ENCODE peak calls at places on chromosomes 7 and 10, in four cellular contexts. A is fibroblast of lung, T is fibroblast of the aortic adventitia, N is lung. J is an unnamed sample.

GRCh38 chr7:22147113-22147512 is 201.4 kb upstream of the CDCA7L start:
- DNase-seq in A (no peak), T (peak), N (no peak), J (no peak)

GRCh38 chr7:134720091-134720935 is 59.1 kb upstream of the CALD1 start:
- DNase-seq in A (peak), T (peak), N (no peak), J (no peak)

GRCh38 chr7:106615808-106616691 is 44.9 kb downstream of the CCDC71L start:
- DNase-seq in A (no peak), T (no peak), N (no peak), J (no peak)

GRCh38 chr10:55144001-55144400 is 343.0 kb upstream of the PCDH15 start:
- DNase-seq in A (peak), T (no peak), N (no peak), J (no peak)

GRCh38 chr10:33616921-33617320 is 282.5 kb upstream of the NRP1 start:
- DNase-seq in A (peak), T (peak), N (no peak), J (peak)

GRCh38 chr7:41239596-41239995 is 463.3 kb downstream of the INHBA start:
- DNase-seq in A (no peak), T (peak), N (no peak), J (no peak)

GRCh38 chr7:141053626-141054025 is 20.2 kb upstream of the TMEM178B start:
- DNase-seq in A (no peak), T (no peak), N (no peak), J (no peak)

GRCh38 chr7:43592321-43592720 is 9.4 kb downstream of the STK17A start:
- DNase-seq in A (no peak), T (no peak), N (no peak), J (no peak)

GRCh38 chr10:100349087-100349486 is 2.1 kb downstream of the SCD start:
- DNase-seq in A (no peak), T (no peak), N (no peak), J (no peak)

GRCh38 chr10:100353770-100354485 is 6.9 kb downstream of the SCD start:
- DNase-seq in A (no peak), T (no peak), N (no peak), J (no peak)

GRCh38 chr10:100348389-100348927 is 1.4 kb downstream of the SCD start:
- DNase-seq in A (no peak), T (no peak), N (no peak), J (no peak)

GRCh38 chr10:100349672-100350071 is 2.6 kb downstream of the SCD start:
- DNase-seq in A (no peak), T (no peak), N (no peak), J (no peak)

DNA sequence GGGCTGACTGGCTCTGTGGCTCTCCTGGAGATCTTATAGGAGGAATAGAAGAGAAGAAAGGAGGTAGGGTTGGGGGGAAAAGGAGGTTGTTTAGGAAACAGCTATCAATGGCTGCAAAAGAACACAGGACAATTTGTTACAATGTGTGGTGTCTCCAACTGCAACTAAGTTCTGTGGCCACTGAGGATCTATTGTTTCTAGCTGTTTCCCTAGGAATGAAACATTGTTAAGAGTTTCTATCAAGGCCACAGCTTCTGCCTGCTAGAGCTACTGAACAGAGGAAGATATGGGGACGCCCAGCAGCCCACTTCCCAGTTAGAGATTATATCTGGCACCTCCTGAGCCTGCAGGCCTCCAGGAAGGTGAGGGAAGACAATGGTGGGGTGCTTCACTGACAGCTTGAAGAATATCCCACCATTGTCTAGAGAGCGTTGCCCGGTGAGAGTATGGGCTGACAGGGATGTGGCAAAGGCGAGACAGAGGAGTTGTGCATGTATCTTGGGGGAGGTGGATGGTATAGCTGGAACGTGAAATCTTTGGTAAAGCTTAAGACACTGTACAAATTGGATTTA is 4.0 kb downstream of the SCD start:
- DNase-seq in A (no peak), T (no peak), N (no peak), J (no peak)
- H3K4me3 ChIP-seq in A (peak), T (peak), N (no peak), J (peak)

DNA sequence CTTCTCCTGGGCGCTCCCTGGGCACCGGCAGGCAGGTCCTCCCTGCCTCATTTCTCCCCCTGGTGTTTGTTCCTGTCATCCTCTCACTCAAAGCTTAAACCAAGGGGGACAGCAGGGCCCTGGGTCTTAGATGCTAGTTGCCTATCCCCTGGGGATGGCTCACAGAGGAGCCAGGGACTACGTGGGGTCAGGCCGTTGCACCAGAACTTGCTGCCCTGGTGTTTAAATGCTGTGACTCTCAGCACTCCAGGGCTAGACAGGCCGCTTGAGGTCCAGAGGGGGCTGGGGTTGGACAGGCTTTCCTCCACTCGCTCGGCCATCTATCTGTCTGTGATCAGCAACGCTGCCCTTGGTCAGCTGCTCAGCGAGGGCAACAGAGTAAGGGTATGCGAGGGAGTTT is 340.3 kb downstream of the CXCL12 start:
- DNase-seq in A (no peak), T (no peak), N (no peak), J (no peak)
- TF ChIP-seq CTCF in A (no peak), T (no peak), N (no peak), J (no peak)

DNA sequence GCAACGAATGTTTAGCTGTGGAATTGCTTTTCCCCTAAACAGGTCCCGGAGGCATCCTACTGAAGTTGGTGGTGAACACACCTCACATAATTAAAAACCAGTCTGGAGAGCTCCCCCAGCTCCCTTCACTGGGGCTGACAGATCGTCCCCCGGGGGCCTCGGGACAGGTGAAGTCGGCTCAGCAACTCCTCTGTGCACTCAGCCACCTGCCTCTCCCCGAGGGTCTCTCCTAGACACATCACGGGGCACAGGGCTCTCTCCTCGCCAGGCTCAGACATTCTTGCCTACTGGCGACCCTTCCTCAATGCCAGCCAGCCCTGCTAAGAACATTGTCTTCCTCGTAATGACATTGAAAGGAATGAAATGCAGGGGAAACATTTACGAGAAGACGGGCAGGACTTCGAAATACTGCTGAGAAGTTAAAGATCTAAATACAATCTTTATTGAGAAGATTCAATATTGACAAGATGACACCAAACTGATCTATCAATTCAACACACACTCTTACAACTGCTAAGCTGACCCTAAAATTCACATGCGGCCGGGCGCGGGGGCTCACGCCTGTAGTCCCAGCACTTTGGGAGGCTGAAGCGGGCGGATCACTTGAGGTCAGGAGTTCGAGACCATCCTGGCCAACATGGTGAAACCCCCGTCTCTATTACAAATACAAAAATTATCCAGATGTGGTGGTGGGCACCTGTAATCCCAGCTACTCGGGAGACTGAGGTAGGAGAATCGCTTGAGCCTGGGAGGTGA is 88.1 kb upstream of the DNAAF5 start:
- DNase-seq in A (no peak), T (no peak), N (no peak), J (no peak)
- H3K4me3 ChIP-seq in A (no peak), T (no peak), N (no peak), J (no peak)

GRCh38 chr10:10657139-10657760 is 360.4 kb upstream of the CELF2 start:
- DNase-seq in A (no peak), T (no peak), N (no peak), J (no peak)
- TF ChIP-seq CTCF in A (no peak), T (no peak), N (no peak), J (no peak)

GRCh38 chr10:28147706-28148105 is 148.8 kb upstream of the ODAD2 start:
- DNase-seq in A (no peak), T (no peak), N (no peak), J (no peak)
- H3K4me3 ChIP-seq in A (no peak), T (no peak), N (no peak), J (no peak)

J was measured in foreskin fibroblast.